ENCODE peak calls at places on chromosomes 11 and 22, in seven cellular contexts. T, L, V, K, O, E and S are unnamed samples.

GRCh38 chr11:99739464-99740089 is 718.8 kb downstream of the CNTN5 start:
- DNase-seq in T (peak), L (no peak), E (peak), V (peak), O (no peak), K (no peak), S (no peak)

GRCh38 chr11:118117790-118118601 is 31.2 kb upstream of the SMIM35 start:
- DNase-seq in E (no peak), K (no peak), V (no peak), O (no peak), L (no peak), T (no peak), S (no peak)

GRCh38 chr11:40444151-40444550 is 1015.3 kb downstream of the LRRC4C start:
- DNase-seq in E (no peak), T (no peak), K (no peak), L (no peak), V (no peak), O (no peak), S (no peak)

GRCh38 chr11:87778341-87778740 is 396.9 kb downstream of the RAB38 start:
- DNase-seq in T (no peak), O (no peak), K (peak), V (no peak), E (no peak), L (no peak), S (no peak)

GRCh38 chr11:119377961-119378667 is 3.4 kb downstream of the USP2 start:
- DNase-seq in K (no peak), L (no peak), E (peak), T (no peak), V (peak), O (no peak), S (no peak)

GRCh38 chr11:79332017-79332416 is 108.8 kb downstream of the TENM4 start:
- DNase-seq in L (no peak), V (no peak), O (no peak), E (no peak), K (no peak), T (peak), S (no peak)

GRCh38 chr11:2794419-2794795 is 91.2 kb downstream of the CDKN1C start:
- DNase-seq in K (no peak), O (peak), E (no peak), V (no peak), L (peak), T (no peak), S (no peak)

GRCh38 chr11:110251837-110252236 is 44.6 kb downstream of the RDX start:
- DNase-seq in O (no peak), T (peak), E (no peak), L (no peak), K (peak), V (no peak), S (no peak)

GRCh38 chr11:126543691-126544090 is 188.2 kb downstream of the ST3GAL4 start:
- DNase-seq in V (no peak), O (no peak), T (no peak), L (no peak), K (no peak), E (no peak), S (no peak)

GRCh38 chr22:39182478-39183030 is 30.1 kb upstream of the CBX7 start:
- DNase-seq in O (no peak), T (peak), E (no peak), K (no peak), L (no peak), V (no peak), S (no peak)

GRCh38 chr11:102733232-102733875 is 8.6 kb upstream of the MMP8 start:
- DNase-seq in O (no peak), T (peak), L (no peak), K (peak), V (peak), E (peak), S (no peak)

DNA sequence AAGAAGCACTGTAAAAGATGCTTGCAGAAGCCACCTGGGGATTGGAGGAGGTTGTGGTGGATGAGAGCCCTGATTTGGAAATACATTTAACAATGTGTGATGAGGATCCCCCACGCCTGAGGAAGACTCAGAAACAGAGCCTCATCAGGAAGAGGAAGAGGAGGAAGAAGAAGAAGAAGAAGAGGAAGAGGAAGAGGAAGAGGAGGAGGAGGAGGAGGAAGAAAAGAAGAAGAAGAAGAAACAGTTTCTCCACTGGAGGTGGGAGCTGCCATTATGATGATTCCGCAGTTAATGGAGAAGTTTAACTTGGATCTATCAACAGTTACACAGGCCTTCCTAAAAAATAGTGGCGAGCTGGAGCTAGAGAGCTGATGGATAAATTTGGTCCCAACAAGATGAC is 50.1 kb downstream of the CECR2 start:
- DNase-seq in E (no peak), V (no peak), L (no peak), O (no peak), K (no peak), T (no peak), S (no peak)
- H3K4me3 ChIP-seq in E (no peak), V (no peak), L (no peak), O (no peak), K (no peak), T (no peak), S (no peak)

DNA sequence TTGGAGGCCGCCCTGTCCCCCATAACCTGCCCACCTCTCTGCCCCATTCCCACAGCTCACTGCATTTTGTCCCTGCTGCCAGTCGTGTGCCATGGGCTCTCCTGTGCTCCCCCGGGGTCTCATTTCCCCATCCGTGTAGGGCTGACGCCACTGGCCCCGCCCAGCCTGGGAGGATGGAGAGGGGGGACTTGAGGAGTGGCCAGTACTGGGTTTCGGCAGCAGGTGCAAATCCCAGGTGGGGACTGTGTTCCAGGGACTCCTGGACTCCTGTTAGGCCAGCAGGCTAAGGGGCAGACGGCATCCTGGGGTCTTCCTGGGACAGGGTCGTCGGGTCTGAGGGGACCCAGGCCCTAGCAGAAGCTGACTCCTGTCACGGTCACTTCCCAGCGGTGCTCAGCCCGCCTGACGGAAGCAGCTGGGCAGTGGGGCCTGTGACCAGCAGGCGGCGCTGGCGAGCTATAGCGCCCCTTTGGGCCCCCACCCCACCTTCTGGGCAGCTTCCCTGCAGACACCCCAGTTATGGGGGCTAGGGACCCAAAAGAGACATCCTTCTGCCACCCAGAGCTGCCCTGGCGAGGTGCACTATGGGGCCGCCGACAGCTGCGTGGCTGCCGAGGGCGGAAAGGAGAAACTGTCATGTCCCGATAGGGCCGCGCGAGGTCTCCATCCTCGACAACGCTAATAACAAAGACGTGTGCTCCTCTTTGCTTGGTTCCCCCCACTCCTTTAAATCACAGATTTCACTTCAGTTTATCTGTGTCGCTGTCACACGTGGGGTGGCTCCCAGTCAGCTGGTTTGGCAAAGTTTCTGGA is 979 bp upstream of the MYO7A start:
- DNase-seq in T (peak), K (no peak), O (peak), L (no peak), V (peak), E (peak), S (no peak)
- H3K4me3 ChIP-seq in T (peak), K (peak), O (peak), L (peak), V (peak), E (peak), S (peak)

GRCh38 chr11:63612181-63612580 is 2.1 kb downstream of the PLAAT3 start:
- DNase-seq in E (no peak), O (no peak), K (no peak), L (no peak), V (no peak), T (no peak), S (no peak)
- H3K4me3 ChIP-seq in E (no peak), O (no peak), K (no peak), L (no peak), V (no peak), T (no peak), S (no peak)

GRCh38 chr11:60447070-60447469 is 8.6 kb upstream of the MS4A1 start:
- DNase-seq in K (no peak), O (no peak), E (no peak), L (no peak), V (no peak), T (no peak), S (no peak)
- H3K4me3 ChIP-seq in K (no peak), O (no peak), E (peak), L (no peak), V (peak), T (no peak), S (no peak)

DNA sequence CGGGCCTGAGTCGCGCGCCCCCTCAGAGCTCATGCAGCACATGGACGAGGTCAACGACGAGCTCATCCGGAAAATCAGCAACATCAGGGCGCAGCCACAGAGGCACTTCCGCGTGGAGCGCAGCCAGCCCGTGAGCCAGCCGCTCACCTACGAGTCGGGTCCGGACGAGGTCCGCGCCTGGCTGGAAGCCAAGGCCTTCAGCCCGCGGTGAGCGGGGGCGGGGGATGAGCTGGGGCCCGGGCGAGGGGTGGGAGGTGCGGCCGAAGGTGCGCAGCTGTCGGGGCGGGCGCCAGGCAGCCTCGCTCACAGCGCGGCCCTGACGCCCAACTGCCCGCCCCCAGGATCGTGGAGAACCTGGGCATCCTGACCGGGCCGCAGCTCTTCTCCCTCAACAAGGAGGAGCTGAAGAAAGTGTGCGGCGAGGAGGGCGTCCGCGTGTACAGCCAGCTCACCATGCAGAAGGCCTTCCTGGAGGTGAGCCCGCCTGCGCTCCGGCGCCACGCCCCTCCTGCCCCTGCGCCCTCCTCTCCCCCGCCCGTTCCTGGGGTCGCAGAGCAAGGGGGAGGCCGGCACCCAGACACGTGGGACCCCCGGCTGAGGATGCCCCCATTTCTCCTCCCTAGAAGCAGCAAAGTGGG is 20.4 kb downstream of the EPS8L2 start:
- DNase-seq in V (peak), T (no peak), K (no peak), O (peak), E (peak), L (peak), S (peak)
- H3K4me3 ChIP-seq in V (no peak), T (no peak), K (no peak), O (peak), E (peak), L (peak), S (no peak)

GRCh38 chr11:73307323-73308002 is 613 bp upstream of the ARHGEF17 start:
- DNase-seq in E (peak), L (peak), T (peak), O (peak), K (peak), V (peak), S (peak)

GRCh38 chr11:73308003-73308962 is at the start of gene ARHGEF17:
- DNase-seq in E (no peak), L (peak), O (peak), V (peak), T (peak), K (peak), S (no peak)

GRCh38 chr11:73310661-73311393 is 2.8 kb downstream of the ARHGEF17 start:
- DNase-seq in E (no peak), O (no peak), L (peak), T (no peak), V (no peak), K (no peak), S (no peak)

GRCh38 chr11:73310076-73310475 is 2.0 kb downstream of the ARHGEF17 start:
- DNase-seq in T (no peak), V (no peak), L (peak), O (no peak), K (no peak), E (no peak), S (no peak)

GRCh38 chr11:73308963-73309960 is 1.2 kb downstream of the ARHGEF17 start:
- DNase-seq in O (peak), V (no peak), T (peak), E (no peak), K (peak), L (peak), S (peak)
- H3K4me3 ChIP-seq in O (peak), V (peak), T (peak), E (no peak), K (peak), L (peak), S (peak)